ENCODE peak calls at places on chromosomes 16 and 17, in ten cellular contexts. One of them, this sample, is unnamed.

GRCh38 chr16:2142942-2143868 is 5.2 kb upstream of the RAB26 start:
- DNase-seq in fibroblast of the aortic adventitia: no peak
- DNase-seq in substantia nigra: no peak
- DNase-seq in mammary epithelial cell: peak; percentile 67
- DNase-seq in left cardiac atrium: no peak
- DNase-seq in HFFc6: no peak
- DNase-seq in Jurkat, Clone E6-1: no peak
- DNase-seq in DMS153: no peak
- DNase-seq in HS-27A: no peak
- DNase-seq in amniotic stem cell: no peak
- DNase-seq in this sample: no peak

GRCh38 chr16:10862432-10862831 is 14.6 kb upstream of the CIITA start:
- DNase-seq in fibroblast of the aortic adventitia: peak; percentile 81
- DNase-seq in HFFc6: peak; percentile 49
- DNase-seq in substantia nigra: no peak
- DNase-seq in mammary epithelial cell: peak; percentile 99
- DNase-seq in HS-27A: peak; percentile 64
- DNase-seq in left cardiac atrium: peak; percentile 59
- DNase-seq in Jurkat, Clone E6-1: no peak
- DNase-seq in amniotic stem cell: no peak
- DNase-seq in DMS153: no peak
- DNase-seq in this sample: peak; percentile 86

GRCh38 chr17:41974031-41974430 is 7.4 kb downstream of the CNP start:
- DNase-seq in amniotic stem cell: no peak
- DNase-seq in DMS153: no peak
- DNase-seq in mammary epithelial cell: no peak
- DNase-seq in HFFc6: no peak
- DNase-seq in Jurkat, Clone E6-1: no peak
- DNase-seq in HS-27A: no peak
- DNase-seq in substantia nigra: no peak
- DNase-seq in fibroblast of the aortic adventitia: no peak
- DNase-seq in left cardiac atrium: no peak
- DNase-seq in this sample: no peak

GRCh38 chr16:70454221-70455034 is at the start of gene FCSK:
- DNase-seq in Jurkat, Clone E6-1: peak; percentile 54
- DNase-seq in HS-27A: peak; percentile 30
- DNase-seq in amniotic stem cell: no peak
- DNase-seq in HFFc6: no peak
- DNase-seq in substantia nigra: peak; percentile 76
- DNase-seq in left cardiac atrium: peak; percentile 74
- DNase-seq in mammary epithelial cell: peak; percentile 67
- DNase-seq in DMS153: peak; percentile 47
- DNase-seq in fibroblast of the aortic adventitia: peak; percentile 72
- DNase-seq in this sample: peak; percentile 42

GRCh38 chr17:2412561-2413021 is 11.7 kb upstream of the MNT start:
- DNase-seq in Jurkat, Clone E6-1: no peak
- DNase-seq in substantia nigra: peak; percentile 66
- DNase-seq in mammary epithelial cell: no peak
- DNase-seq in DMS153: no peak
- DNase-seq in left cardiac atrium: peak; percentile 33
- DNase-seq in fibroblast of the aortic adventitia: peak; percentile 50
- DNase-seq in HS-27A: no peak
- DNase-seq in amniotic stem cell: no peak
- DNase-seq in HFFc6: no peak
- DNase-seq in this sample: peak; percentile 82

GRCh38 chr16:84786605-84787302 is 33.0 kb upstream of the CRISPLD2 start:
- DNase-seq in mammary epithelial cell: no peak
- DNase-seq in substantia nigra: no peak
- DNase-seq in amniotic stem cell: no peak
- DNase-seq in Jurkat, Clone E6-1: no peak
- DNase-seq in HS-27A: no peak
- DNase-seq in left cardiac atrium: no peak
- DNase-seq in HFFc6: no peak
- DNase-seq in fibroblast of the aortic adventitia: no peak
- DNase-seq in DMS153: peak; percentile 74
- DNase-seq in this sample: no peak

GRCh38 chr17:29124135-29124930 is 55.9 kb downstream of the MYO18A start:
- DNase-seq in HS-27A: no peak
- DNase-seq in amniotic stem cell: peak; percentile 54
- DNase-seq in Jurkat, Clone E6-1: peak; percentile 57
- DNase-seq in HFFc6: peak; percentile 73
- DNase-seq in substantia nigra: peak; percentile 26
- DNase-seq in mammary epithelial cell: peak; percentile 68
- DNase-seq in fibroblast of the aortic adventitia: peak; percentile 85
- DNase-seq in left cardiac atrium: peak; percentile 36
- DNase-seq in DMS153: peak; percentile 24
- DNase-seq in this sample: peak; percentile 89

GRCh38 chr17:81621494-81622230 is 15.2 kb downstream of the NPLOC4 start:
- DNase-seq in substantia nigra: no peak
- DNase-seq in mammary epithelial cell: no peak
- DNase-seq in DMS153: no peak
- DNase-seq in HFFc6: no peak
- DNase-seq in left cardiac atrium: no peak
- DNase-seq in Jurkat, Clone E6-1: no peak
- DNase-seq in HS-27A: no peak
- DNase-seq in fibroblast of the aortic adventitia: no peak
- DNase-seq in amniotic stem cell: no peak
- DNase-seq in this sample: no peak

GRCh38 chr16:75621170-75621477 is 2.0 kb downstream of the ADAT1 start:
- DNase-seq in amniotic stem cell: peak; percentile 9
- DNase-seq in substantia nigra: no peak
- DNase-seq in HS-27A: no peak
- DNase-seq in Jurkat, Clone E6-1: no peak
- DNase-seq in fibroblast of the aortic adventitia: peak; percentile 64
- DNase-seq in left cardiac atrium: no peak
- DNase-seq in mammary epithelial cell: peak; percentile 12
- DNase-seq in HFFc6: peak; percentile 16
- DNase-seq in DMS153: no peak
- DNase-seq in this sample: peak; percentile 26

GRCh38 chr16:23975293-23975692 is 139.5 kb downstream of the PRKCB start:
- DNase-seq in mammary epithelial cell: no peak
- DNase-seq in left cardiac atrium: no peak
- DNase-seq in fibroblast of the aortic adventitia: no peak
- DNase-seq in DMS153: no peak
- DNase-seq in Jurkat, Clone E6-1: no peak
- DNase-seq in amniotic stem cell: no peak
- DNase-seq in HS-27A: no peak
- DNase-seq in substantia nigra: no peak
- DNase-seq in HFFc6: no peak
- DNase-seq in this sample: no peak

GRCh38 chr16:527015-527903 is at the start of gene CAPN15:
- DNase-seq in HS-27A: peak; percentile 65
- DNase-seq in HFFc6: peak; percentile 83
- DNase-seq in Jurkat, Clone E6-1: peak; percentile 71
- DNase-seq in fibroblast of the aortic adventitia: peak; percentile 84
- DNase-seq in substantia nigra: peak; percentile 90
- DNase-seq in left cardiac atrium: peak; percentile 91
- DNase-seq in DMS153: peak; percentile 84
- DNase-seq in amniotic stem cell: peak; percentile 56
- DNase-seq in mammary epithelial cell: peak; percentile 86
- DNase-seq in this sample: peak; percentile 84

GRCh38 chr17:13311301-13311700 is 290.4 kb downstream of the HS3ST3A1 start:
- DNase-seq in substantia nigra: no peak
- DNase-seq in Jurkat, Clone E6-1: no peak
- DNase-seq in HS-27A: peak; percentile 4
- DNase-seq in left cardiac atrium: no peak
- DNase-seq in DMS153: no peak
- DNase-seq in mammary epithelial cell: peak; percentile 29
- DNase-seq in amniotic stem cell: no peak
- DNase-seq in HFFc6: peak; percentile 80
- DNase-seq in fibroblast of the aortic adventitia: peak; percentile 55
- DNase-seq in this sample: peak; percentile 85

GRCh38 chr16:79664407-79664806 is 63.9 kb upstream of the MAF start:
- DNase-seq in DMS153: peak; percentile 95
- DNase-seq in mammary epithelial cell: no peak
- DNase-seq in amniotic stem cell: no peak
- DNase-seq in left cardiac atrium: no peak
- DNase-seq in Jurkat, Clone E6-1: no peak
- DNase-seq in HFFc6: no peak
- DNase-seq in HS-27A: no peak
- DNase-seq in substantia nigra: no peak
- DNase-seq in fibroblast of the aortic adventitia: no peak
- DNase-seq in this sample: no peak

GRCh38 chr16:53156516-53156915 is 101.7 kb downstream of the CHD9 start:
- DNase-seq in left cardiac atrium: no peak
- DNase-seq in Jurkat, Clone E6-1: no peak
- DNase-seq in fibroblast of the aortic adventitia: no peak
- DNase-seq in HFFc6: peak; percentile 33
- DNase-seq in HS-27A: no peak
- DNase-seq in mammary epithelial cell: no peak
- DNase-seq in substantia nigra: no peak
- DNase-seq in amniotic stem cell: no peak
- DNase-seq in DMS153: no peak
- DNase-seq in this sample: peak; percentile 46

GRCh38 chr17:74864866-74865395 is 5.2 kb upstream of the GRIN2C start:
- DNase-seq in mammary epithelial cell: peak; percentile 41
- DNase-seq in DMS153: no peak
- DNase-seq in left cardiac atrium: peak; percentile 77
- DNase-seq in Jurkat, Clone E6-1: peak; percentile 34
- DNase-seq in HS-27A: no peak
- DNase-seq in HFFc6: peak; percentile 45
- DNase-seq in amniotic stem cell: peak; percentile 10
- DNase-seq in substantia nigra: peak; percentile 66
- DNase-seq in fibroblast of the aortic adventitia: peak; percentile 65
- DNase-seq in this sample: peak; percentile 85

GRCh38 chr17:74749262-74750038 is 1.0 kb downstream of the NHERF1 start:
- DNase-seq in Jurkat, Clone E6-1: no peak
- DNase-seq in HFFc6: no peak
- DNase-seq in substantia nigra: no peak
- DNase-seq in HS-27A: no peak
- DNase-seq in left cardiac atrium: no peak
- DNase-seq in fibroblast of the aortic adventitia: no peak
- DNase-seq in mammary epithelial cell: no peak
- DNase-seq in amniotic stem cell: no peak
- DNase-seq in DMS153: no peak
- DNase-seq in this sample: peak; percentile 46

GRCh38 chr17:46072998-46073397 is 73.9 kb downstream of the STH start:
- DNase-seq in mammary epithelial cell: no peak
- DNase-seq in HS-27A: peak; percentile 59
- DNase-seq in HFFc6: peak; percentile 66
- DNase-seq in Jurkat, Clone E6-1: no peak
- DNase-seq in fibroblast of the aortic adventitia: peak; percentile 74
- DNase-seq in left cardiac atrium: no peak
- DNase-seq in DMS153: no peak
- DNase-seq in substantia nigra: no peak
- DNase-seq in amniotic stem cell: no peak
- DNase-seq in this sample: peak; percentile 44

GRCh38 chr16:65740716-65741115 is 618.9 kb upstream of the CDH11 start:
- DNase-seq in left cardiac atrium: no peak
- DNase-seq in mammary epithelial cell: no peak
- DNase-seq in amniotic stem cell: no peak
- DNase-seq in DMS153: no peak
- DNase-seq in fibroblast of the aortic adventitia: peak; percentile 66
- DNase-seq in HFFc6: no peak
- DNase-seq in Jurkat, Clone E6-1: no peak
- DNase-seq in HS-27A: no peak
- DNase-seq in substantia nigra: no peak
- DNase-seq in this sample: no peak

GRCh38 chr16:79768594-79768993 is 168.1 kb upstream of the MAF start:
- DNase-seq in amniotic stem cell: no peak
- DNase-seq in mammary epithelial cell: peak; percentile 19
- DNase-seq in DMS153: peak; percentile 20
- DNase-seq in substantia nigra: peak; percentile 16
- DNase-seq in left cardiac atrium: no peak
- DNase-seq in fibroblast of the aortic adventitia: no peak
- DNase-seq in HFFc6: no peak
- DNase-seq in HS-27A: no peak
- DNase-seq in Jurkat, Clone E6-1: no peak
- DNase-seq in this sample: peak; percentile 20

GRCh38 chr17:50055055-50055425 is 870 bp upstream of the ITGA3 start:
- DNase-seq in left cardiac atrium: no peak
- DNase-seq in DMS153: peak; percentile 88
- DNase-seq in substantia nigra: no peak
- DNase-seq in HS-27A: no peak
- DNase-seq in HFFc6: no peak
- DNase-seq in amniotic stem cell: no peak
- DNase-seq in Jurkat, Clone E6-1: no peak
- DNase-seq in mammary epithelial cell: peak; percentile 87
- DNase-seq in fibroblast of the aortic adventitia: no peak
- DNase-seq in this sample: peak; percentile 51

GRCh38 chr17:78412403-78412802 is 34.0 kb downstream of the PGS1 start:
- DNase-seq in fibroblast of the aortic adventitia: no peak
- DNase-seq in amniotic stem cell: no peak
- DNase-seq in HS-27A: no peak
- DNase-seq in DMS153: peak; percentile 28
- DNase-seq in Jurkat, Clone E6-1: no peak
- DNase-seq in left cardiac atrium: no peak
- DNase-seq in HFFc6: no peak
- DNase-seq in mammary epithelial cell: no peak
- DNase-seq in substantia nigra: no peak
- DNase-seq in this sample: peak; percentile 46

GRCh38 chr16:4537376-4538066 is 1.1 kb downstream of the CDIP1 start:
- DNase-seq in mammary epithelial cell: peak; percentile 52
- DNase-seq in DMS153: no peak
- DNase-seq in amniotic stem cell: no peak
- DNase-seq in fibroblast of the aortic adventitia: no peak
- DNase-seq in HS-27A: no peak
- DNase-seq in Jurkat, Clone E6-1: no peak
- DNase-seq in left cardiac atrium: peak; percentile 46
- DNase-seq in HFFc6: no peak
- DNase-seq in substantia nigra: peak; percentile 33
- DNase-seq in this sample: peak; percentile 54

GRCh38 chr16:3782566-3782965 is 65.2 kb upstream of the TRAP1 start:
- DNase-seq in fibroblast of the aortic adventitia: no peak
- DNase-seq in substantia nigra: no peak
- DNase-seq in left cardiac atrium: no peak
- DNase-seq in DMS153: no peak
- DNase-seq in mammary epithelial cell: no peak
- DNase-seq in HS-27A: no peak
- DNase-seq in amniotic stem cell: no peak
- DNase-seq in HFFc6: no peak
- DNase-seq in Jurkat, Clone E6-1: no peak
- DNase-seq in this sample: no peak

GRCh38 chr17:21283482-21284318 is 811 bp upstream of the MAP2K3 start:
- DNase-seq in HFFc6: peak; percentile 62
- DNase-seq in fibroblast of the aortic adventitia: peak; percentile 32
- DNase-seq in left cardiac atrium: peak; percentile 57
- DNase-seq in HS-27A: no peak
- DNase-seq in substantia nigra: no peak
- DNase-seq in mammary epithelial cell: no peak
- DNase-seq in DMS153: no peak
- DNase-seq in Jurkat, Clone E6-1: no peak
- DNase-seq in amniotic stem cell: no peak
- DNase-seq in this sample: peak; percentile 76

GRCh38 chr16:70520612-70521297 is 2.6 kb downstream of the COG4 start:
- DNase-seq in Jurkat, Clone E6-1: peak; percentile 68
- DNase-seq in DMS153: no peak
- DNase-seq in fibroblast of the aortic adventitia: peak; percentile 39
- DNase-seq in left cardiac atrium: no peak
- DNase-seq in substantia nigra: no peak
- DNase-seq in HS-27A: no peak
- DNase-seq in mammary epithelial cell: peak; percentile 64
- DNase-seq in amniotic stem cell: peak; percentile 55
- DNase-seq in HFFc6: peak; percentile 76
- DNase-seq in this sample: peak; percentile 64

GRCh38 chr16:62424206-62424605 is 388.0 kb upstream of the CDH8 start:
- DNase-seq in mammary epithelial cell: no peak
- DNase-seq in fibroblast of the aortic adventitia: no peak
- DNase-seq in HFFc6: no peak
- DNase-seq in HS-27A: no peak
- DNase-seq in Jurkat, Clone E6-1: no peak
- DNase-seq in amniotic stem cell: no peak
- DNase-seq in DMS153: no peak
- DNase-seq in left cardiac atrium: no peak
- DNase-seq in substantia nigra: no peak
- DNase-seq in this sample: no peak

GRCh38 chr17:8162232-8162996 is at the start of gene VAMP2:
- DNase-seq in HS-27A: no peak
- DNase-seq in Jurkat, Clone E6-1: no peak
- DNase-seq in amniotic stem cell: peak; percentile 60
- DNase-seq in fibroblast of the aortic adventitia: peak; percentile 55
- DNase-seq in mammary epithelial cell: peak; percentile 66
- DNase-seq in HFFc6: peak; percentile 68
- DNase-seq in DMS153: no peak
- DNase-seq in substantia nigra: peak; percentile 76
- DNase-seq in left cardiac atrium: peak; percentile 89
- DNase-seq in this sample: no peak

GRCh38 chr16:19696312-19696711 is 21.7 kb downstream of the KNOP1 start:
- DNase-seq in amniotic stem cell: no peak
- DNase-seq in substantia nigra: peak; percentile 21
- DNase-seq in HFFc6: peak; percentile 87
- DNase-seq in DMS153: peak; percentile 90
- DNase-seq in Jurkat, Clone E6-1: peak; percentile 74
- DNase-seq in left cardiac atrium: peak; percentile 88
- DNase-seq in fibroblast of the aortic adventitia: peak; percentile 94
- DNase-seq in mammary epithelial cell: peak; percentile 38
- DNase-seq in HS-27A: peak; percentile 30
- DNase-seq in this sample: peak; percentile 82

This sample was measured in foreskin fibroblast.